ENCODE peak calls at places on chromosomes 4 and X, in nine cellular contexts. N is IMR-90, J is uterus, Q is heart left ventricle, P is HepG2, A is K562, Y is ovary, G is right lobe of liver, F is suprapubic skin. V is an unnamed sample.

GRCh38 chr4:53321151-53321987 is 44.5 kb downstream of the SCFD2 start:
- DNase-seq in N (peak; percentile 86), J (no peak), Q (no peak), P (no peak), A (no peak), Y (no peak), G (no peak), F (no peak), V (no peak)

GRCh38 chrX:11944486-11944885 is 186.4 kb downstream of the MSL3 start:
- DNase-seq in N (peak; percentile 64), J (no peak), Q (no peak), P (no peak), A (peak; percentile 24), Y (no peak), G (no peak), F (no peak), V (no peak)

GRCh38 chr4:127604949-127605709 is 27.6 kb upstream of the INTU start:
- DNase-seq in N (peak; percentile 48), J (no peak), Q (no peak), P (peak; percentile 29), A (peak; percentile 17), Y (no peak), G (no peak), F (no peak), V (no peak)

GRCh38 chrX:114626323-114626722 is 42.4 kb downstream of the HTR2C start:
- DNase-seq in N (peak; percentile 3), J (no peak), Q (no peak), P (peak; percentile 0), A (peak; percentile 5), Y (no peak), G (no peak), F (no peak), V (no peak)

GRCh38 chr4:44766453-44766852 is 40.1 kb upstream of the GNPDA2 start:
- DNase-seq in N (no peak), J (no peak), Q (no peak), P (no peak), A (no peak), Y (no peak), G (no peak), F (no peak), V (no peak)

GRCh38 chrX:55057691-55058249 is 17.1 kb upstream of the PAGE2B start:
- DNase-seq in N (peak; percentile 28), J (peak; percentile 19), Q (no peak), P (peak; percentile 7), A (peak; percentile 22), Y (no peak), G (no peak), F (no peak), V (no peak)

GRCh38 chr4:168483786-168484185 is 3.5 kb upstream of the DDX60L start:
- DNase-seq in N (peak; percentile 66), J (no peak), Q (no peak), P (no peak), A (no peak), Y (no peak), G (no peak), F (no peak), V (no peak)

GRCh38 chrX:10156199-10157031 is at the start of gene CLCN4:
- DNase-seq in N (no peak), J (no peak), Q (peak; percentile 76), P (peak; percentile 67), A (no peak), Y (peak; percentile 22), G (peak; percentile 87), F (no peak), V (peak; percentile 83)

GRCh38 chr4:29540439-29541102 is 1179.6 kb upstream of the PCDH7 start:
- DNase-seq in N (peak; percentile 36), J (no peak), Q (no peak), P (no peak), A (no peak), Y (no peak), G (no peak), F (no peak), V (no peak)

GRCh38 chr4:184768296-184768695 is 34.4 kb upstream of the CENPU start:
- DNase-seq in N (no peak), J (no peak), Q (no peak), P (no peak), A (no peak), Y (no peak), G (no peak), F (no peak), V (no peak)

GRCh38 chr4:163395055-163395454 is 51.4 kb downstream of the NPY5R start:
- DNase-seq in N (peak; percentile 28), J (no peak), Q (no peak), P (no peak), A (no peak), Y (no peak), G (no peak), F (no peak), V (no peak)

GRCh38 chr4:65343342-65343741 is 326.9 kb downstream of the EPHA5 start:
- DNase-seq in N (no peak), J (no peak), Q (no peak), P (no peak), A (no peak), Y (no peak), G (no peak), F (no peak), V (no peak)

GRCh38 chrX:3370656-3371055 is 24.2 kb upstream of the MXRA5 start:
- DNase-seq in N (no peak), J (no peak), Q (no peak), P (no peak), A (no peak), Y (no peak), G (no peak), F (no peak), V (no peak)

GRCh38 chr4:143082698-143083097 is 102.0 kb upstream of the USP38 start:
- DNase-seq in N (no peak), J (no peak), Q (no peak), P (no peak), A (no peak), Y (no peak), G (no peak), F (no peak), V (no peak)

GRCh38 chrX:15674899-15675489 is 10.4 kb upstream of the CLTRN start:
- DNase-seq in N (peak; percentile 93), J (peak; percentile 95), Q (peak; percentile 93), P (peak; percentile 76), A (peak; percentile 83), Y (peak; percentile 93), G (peak; percentile 92), F (peak; percentile 96), V (peak; percentile 74)
- TF ChIP-seq POLR2A in N (peak; percentile 86), J (peak; percentile 50), Q (no peak), P (no peak), A (peak; percentile 96), Y (peak; percentile 74), G (peak; percentile 65), F (no peak), V (peak; percentile 82)

DNA sequence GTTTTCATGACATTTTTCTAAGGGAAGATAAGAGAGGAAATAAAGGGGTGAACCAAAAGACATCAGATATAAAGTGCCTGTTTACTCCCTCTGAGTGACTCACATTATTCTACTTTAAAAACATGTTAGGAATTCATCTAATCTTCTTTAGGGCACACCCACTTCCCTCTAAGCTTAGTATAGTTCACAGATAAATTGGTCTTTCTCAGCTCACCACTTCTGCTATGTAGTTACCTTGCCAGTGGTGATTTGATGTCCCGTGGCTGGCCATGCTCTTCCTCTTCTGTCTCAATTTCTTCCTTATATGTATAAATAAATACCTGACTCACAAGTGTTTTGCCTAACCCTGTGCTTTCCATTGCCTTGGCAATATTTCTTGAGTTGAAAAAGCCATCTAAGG is 96.8 kb downstream of the PDLIM5 start:
- DNase-seq in N (peak; percentile 82), J (peak; percentile 43), Q (no peak), P (peak; percentile 71), A (peak; percentile 54), Y (no peak), G (no peak), F (no peak), V (peak; percentile 51)
- TF ChIP-seq POLR2A in N (no peak), J (no peak), Q (no peak), P (no peak), A (no peak), Y (no peak), G (no peak), F (no peak), V (no peak)

GRCh38 chrX:74422576-74423288 is 1.4 kb downstream of the SLC16A2 start:
- DNase-seq in N (peak; percentile 66), J (peak; percentile 58), Q (peak; percentile 70), P (peak; percentile 4), A (no peak), Y (peak; percentile 64), G (peak; percentile 77), F (peak; percentile 73), V (peak; percentile 5)

GRCh38 chrX:74420194-74421035 is 878 bp upstream of the SLC16A2 start:
- DNase-seq in N (peak; percentile 48), J (peak; percentile 78), Q (peak; percentile 76), P (no peak), A (no peak), Y (peak; percentile 82), G (peak; percentile 86), F (peak; percentile 76), V (peak; percentile 28)

GRCh38 chrX:74422029-74422352 is 698 bp downstream of the SLC16A2 start:
- DNase-seq in N (no peak), J (no peak), Q (no peak), P (no peak), A (no peak), Y (no peak), G (peak; percentile 53), F (no peak), V (no peak)

GRCh38 chrX:74419861-74420193 is 1.5 kb upstream of the SLC16A2 start:
- DNase-seq in N (no peak), J (peak; percentile 14), Q (no peak), P (no peak), A (no peak), Y (no peak), G (peak; percentile 49), F (no peak), V (no peak)

DNA sequence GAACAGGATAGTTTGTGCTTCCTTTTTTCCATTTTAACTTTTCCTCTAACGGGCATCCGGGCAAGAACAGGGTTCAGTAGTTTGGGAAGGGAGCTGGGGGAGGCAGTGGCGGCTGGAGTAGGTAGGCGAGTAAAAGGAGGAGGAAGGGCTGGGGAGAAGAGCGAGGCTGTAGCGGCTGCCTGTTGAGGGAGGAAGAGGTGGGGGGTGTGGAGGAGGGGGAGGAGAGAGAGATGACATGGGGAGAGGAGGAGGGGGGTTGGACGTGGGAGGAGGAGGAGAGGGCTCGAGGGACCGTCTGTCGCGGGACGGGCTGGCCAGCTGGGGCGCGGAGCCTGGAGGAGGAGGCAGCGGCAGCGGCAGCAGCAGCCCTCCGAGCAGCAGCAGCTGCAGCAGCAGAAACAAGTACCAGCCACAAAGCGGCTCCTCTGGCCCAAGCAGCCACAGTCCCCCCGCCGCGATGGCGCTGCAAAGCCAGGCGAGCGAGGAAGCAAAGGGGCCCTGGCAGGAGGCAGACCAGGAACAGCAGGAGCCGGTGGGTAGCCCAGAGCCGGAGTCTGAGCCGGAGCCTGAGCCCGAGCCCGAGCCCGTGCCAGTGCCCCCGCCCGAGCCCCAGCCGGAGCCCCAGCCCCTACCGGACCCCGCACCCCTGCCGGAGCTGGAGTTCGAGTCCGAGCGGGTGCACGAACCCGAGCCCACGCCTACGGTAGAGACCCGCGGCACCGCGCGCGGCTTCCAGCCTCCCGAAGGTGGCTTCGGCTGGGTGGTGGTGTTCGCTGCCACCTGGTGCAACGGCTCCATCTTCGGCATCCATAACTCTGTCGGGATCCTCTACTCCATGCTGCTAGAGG is at the start of gene SLC16A2:
- DNase-seq in N (peak; percentile 79), J (peak; percentile 83), Q (peak; percentile 76), P (no peak), A (no peak), Y (peak; percentile 77), G (peak; percentile 82), F (peak; percentile 79), V (peak; percentile 41)
- TF ChIP-seq POLR2A in N (no peak), J (no peak), Q (no peak), P (no peak), A (no peak), Y (no peak), G (peak; percentile 24), F (no peak), V (no peak)

GRCh38 chr4:1021386-1022050 is 10.1 kb downstream of the FGFRL1 start:
- DNase-seq in N (no peak), J (no peak), Q (no peak), P (no peak), A (no peak), Y (no peak), G (no peak), F (no peak), V (no peak)
- TF ChIP-seq POLR2A in N (no peak), J (no peak), Q (no peak), P (no peak), A (no peak), Y (no peak), G (no peak), F (no peak), V (no peak)

V was measured in gastrocnemius medialis.